ENCODE peak calls at places on chromosomes 2 and 18, in seven cellular contexts. P is activated T-helper 9 cell treated with anti-CD3 and anti-CD28 coated beads, Interleukin-2, amount 50 U/mL, for 16 hours; L is IMR-90; R is H9; N is heart left ventricle; O is effector CD4-positive, alpha-beta T cell; H is activated T-cell treated with anti-CD3 and anti-CD28 coated beads for 1 hour. G is an unnamed sample.

GRCh38 chr2:39942970-39943369 is 163.9 kb upstream of the THUMPD2 start:
- DNase-seq in P (no peak), L (peak; percentile 33), R (no peak), N (no peak), O (no peak), H (no peak), G (no peak)

GRCh38 chr2:222609391-222609790 is 46.5 kb downstream of the FARSB start:
- DNase-seq in P (no peak), L (peak; percentile 3), R (no peak), N (no peak), O (no peak), H (no peak), G (no peak)

GRCh38 chr2:174326880-174327558 is 7.7 kb upstream of the SP9 start:
- DNase-seq in P (no peak), L (no peak), R (peak; percentile 46), N (no peak), O (no peak), H (no peak), G (no peak)

GRCh38 chr2:224146356-224147160 is 107.5 kb upstream of the SERPINE2 start:
- DNase-seq in P (no peak), L (no peak), R (no peak), N (no peak), O (no peak), H (no peak), G (no peak)

GRCh38 chr2:150441226-150441625 is 46.2 kb downstream of the RND3 start:
- DNase-seq in P (no peak), L (no peak), R (no peak), N (no peak), O (no peak), H (no peak), G (no peak)

GRCh38 chr2:63875143-63875542 is 33.4 kb downstream of the UGP2 start:
- DNase-seq in P (no peak), L (peak; percentile 13), R (no peak), N (no peak), O (no peak), H (no peak), G (no peak)

GRCh38 chr2:30541680-30542079 is 94.6 kb downstream of the LCLAT1 start:
- DNase-seq in P (no peak), L (no peak), R (no peak), N (no peak), O (no peak), H (no peak), G (no peak)

GRCh38 chr2:174342600-174343342 is 8.0 kb downstream of the SP9 start:
- DNase-seq in P (no peak), L (no peak), R (no peak), N (no peak), O (no peak), H (no peak), G (no peak)

GRCh38 chr18:5918196-5918595 is 22.9 kb upstream of the TMEM200C start:
- DNase-seq in P (no peak), L (no peak), R (no peak), N (no peak), O (no peak), H (no peak), G (no peak)

GRCh38 chr2:240956161-240956934 is 42.1 kb upstream of the SNED1 start:
- DNase-seq in P (no peak), L (no peak), R (peak; percentile 22), N (no peak), O (no peak), H (no peak), G (no peak)

GRCh38 chr2:207950063-207950760 is 75.1 kb downstream of the PLEKHM3 start:
- DNase-seq in P (no peak), L (no peak), R (no peak), N (no peak), O (no peak), H (no peak), G (no peak)

GRCh38 chr2:137348301-137348700 is 583.0 kb downstream of the THSD7B start:
- DNase-seq in P (no peak), L (no peak), R (no peak), N (no peak), O (no peak), H (no peak), G (no peak)

GRCh38 chr2:219060821-219061791 is at the start of gene IHH:
- DNase-seq in P (no peak), L (no peak), R (peak; percentile 56), N (no peak), O (no peak), H (no peak), G (peak; percentile 77)

GRCh38 chr2:57890993-57891688 is 155.5 kb upstream of the VRK2 start:
- DNase-seq in P (no peak), L (peak; percentile 2), R (no peak), N (no peak), O (no peak), H (no peak), G (no peak)

GRCh38 chr18:48002933-48003365 is 72.5 kb upstream of the SMAD2 start:
- DNase-seq in P (no peak), L (peak; percentile 7), R (no peak), N (peak; percentile 75), O (no peak), H (no peak), G (peak; percentile 77)

GRCh38 chr2:109032229-109032800 is 43.3 kb upstream of the EDAR start:
- DNase-seq in P (no peak), L (no peak), R (no peak), N (no peak), O (peak; percentile 46), H (peak; percentile 28), G (no peak)

G was measured in upper lobe of right lung.